ENCODE peak calls at places on chromosomes 16 and 17, in eight cellular contexts. One of them, this sample, is unnamed.

GRCh38 chr16:48276102-48276501 is 28.8 kb upstream of the ABCC11 start:
- DNase-seq in astrocyte of the hippocampus: peak
- DNase-seq in activated CD4-positive, alpha-beta T cell treated with anti-CD3 and anti-CD28 coated beads, Interleukin-2, amount 10 ng/mL, durations not matched to agents 7 days and 5 days: no peak
- DNase-seq in hypothalamus: peak
- DNase-seq in activated T-helper 1 cell treated with anti-CD3 and anti-CD28 coated beads, Interleukin-2, amount 50 U/mL, for 16 hours: no peak
- DNase-seq in lung microvascular endothelial cell: peak
- DNase-seq in activated gamma-delta T cell treated with anti-CD3 and anti-CD28 coated beads, Interleukin-2, amount 50 U/mL, for 16 hours: no peak
- DNase-seq in HFFc6: peak
- DNase-seq in this sample: no peak

GRCh38 chr16:79437764-79438728 is 162.5 kb downstream of the MAF start:
- DNase-seq in astrocyte of the hippocampus: peak
- DNase-seq in activated CD4-positive, alpha-beta T cell treated with anti-CD3 and anti-CD28 coated beads, Interleukin-2, amount 10 ng/mL, durations not matched to agents 7 days and 5 days: no peak
- DNase-seq in hypothalamus: peak
- DNase-seq in activated T-helper 1 cell treated with anti-CD3 and anti-CD28 coated beads, Interleukin-2, amount 50 U/mL, for 16 hours: no peak
- DNase-seq in lung microvascular endothelial cell: no peak
- DNase-seq in activated gamma-delta T cell treated with anti-CD3 and anti-CD28 coated beads, Interleukin-2, amount 50 U/mL, for 16 hours: no peak
- DNase-seq in HFFc6: no peak
- DNase-seq in this sample: no peak

GRCh38 chr17:40909755-40910154 is 24.7 kb upstream of the KRT20 start:
- DNase-seq in astrocyte of the hippocampus: peak
- DNase-seq in activated CD4-positive, alpha-beta T cell treated with anti-CD3 and anti-CD28 coated beads, Interleukin-2, amount 10 ng/mL, durations not matched to agents 7 days and 5 days: no peak
- DNase-seq in hypothalamus: no peak
- DNase-seq in activated T-helper 1 cell treated with anti-CD3 and anti-CD28 coated beads, Interleukin-2, amount 50 U/mL, for 16 hours: no peak
- DNase-seq in lung microvascular endothelial cell: no peak
- DNase-seq in activated gamma-delta T cell treated with anti-CD3 and anti-CD28 coated beads, Interleukin-2, amount 50 U/mL, for 16 hours: no peak
- DNase-seq in HFFc6: peak
- DNase-seq in this sample: no peak

GRCh38 chr16:13403326-13403725 is 501.9 kb downstream of the SHISA9 start:
- DNase-seq in astrocyte of the hippocampus: no peak
- DNase-seq in activated CD4-positive, alpha-beta T cell treated with anti-CD3 and anti-CD28 coated beads, Interleukin-2, amount 10 ng/mL, durations not matched to agents 7 days and 5 days: no peak
- DNase-seq in hypothalamus: no peak
- DNase-seq in activated T-helper 1 cell treated with anti-CD3 and anti-CD28 coated beads, Interleukin-2, amount 50 U/mL, for 16 hours: no peak
- DNase-seq in lung microvascular endothelial cell: no peak
- DNase-seq in activated gamma-delta T cell treated with anti-CD3 and anti-CD28 coated beads, Interleukin-2, amount 50 U/mL, for 16 hours: no peak
- DNase-seq in HFFc6: no peak
- DNase-seq in this sample: no peak

GRCh38 chr17:75081611-75082540 is 5.9 kb upstream of the SLC16A5 start:
- DNase-seq in astrocyte of the hippocampus: no peak
- DNase-seq in activated CD4-positive, alpha-beta T cell treated with anti-CD3 and anti-CD28 coated beads, Interleukin-2, amount 10 ng/mL, durations not matched to agents 7 days and 5 days: no peak
- DNase-seq in hypothalamus: no peak
- DNase-seq in activated T-helper 1 cell treated with anti-CD3 and anti-CD28 coated beads, Interleukin-2, amount 50 U/mL, for 16 hours: no peak
- DNase-seq in lung microvascular endothelial cell: no peak
- DNase-seq in activated gamma-delta T cell treated with anti-CD3 and anti-CD28 coated beads, Interleukin-2, amount 50 U/mL, for 16 hours: no peak
- DNase-seq in HFFc6: no peak
- DNase-seq in this sample: no peak

GRCh38 chr16:74770826-74771526 is 3.6 kb downstream of the FA2H start:
- DNase-seq in astrocyte of the hippocampus: no peak
- DNase-seq in activated CD4-positive, alpha-beta T cell treated with anti-CD3 and anti-CD28 coated beads, Interleukin-2, amount 10 ng/mL, durations not matched to agents 7 days and 5 days: no peak
- DNase-seq in hypothalamus: no peak
- DNase-seq in activated T-helper 1 cell treated with anti-CD3 and anti-CD28 coated beads, Interleukin-2, amount 50 U/mL, for 16 hours: no peak
- DNase-seq in lung microvascular endothelial cell: no peak
- DNase-seq in activated gamma-delta T cell treated with anti-CD3 and anti-CD28 coated beads, Interleukin-2, amount 50 U/mL, for 16 hours: no peak
- DNase-seq in HFFc6: no peak
- DNase-seq in this sample: no peak

GRCh38 chr16:49441366-49441780 is 67.8 kb downstream of the C16orf78 start:
- DNase-seq in astrocyte of the hippocampus: no peak
- DNase-seq in activated CD4-positive, alpha-beta T cell treated with anti-CD3 and anti-CD28 coated beads, Interleukin-2, amount 10 ng/mL, durations not matched to agents 7 days and 5 days: peak
- DNase-seq in hypothalamus: no peak
- DNase-seq in activated T-helper 1 cell treated with anti-CD3 and anti-CD28 coated beads, Interleukin-2, amount 50 U/mL, for 16 hours: peak
- DNase-seq in lung microvascular endothelial cell: no peak
- DNase-seq in activated gamma-delta T cell treated with anti-CD3 and anti-CD28 coated beads, Interleukin-2, amount 50 U/mL, for 16 hours: peak
- DNase-seq in HFFc6: no peak
- DNase-seq in this sample: peak

GRCh38 chr17:4506892-4507291 is 8.2 kb downstream of the SPNS2 start:
- DNase-seq in astrocyte of the hippocampus: no peak
- DNase-seq in activated CD4-positive, alpha-beta T cell treated with anti-CD3 and anti-CD28 coated beads, Interleukin-2, amount 10 ng/mL, durations not matched to agents 7 days and 5 days: no peak
- DNase-seq in hypothalamus: no peak
- DNase-seq in activated T-helper 1 cell treated with anti-CD3 and anti-CD28 coated beads, Interleukin-2, amount 50 U/mL, for 16 hours: no peak
- DNase-seq in lung microvascular endothelial cell: no peak
- DNase-seq in activated gamma-delta T cell treated with anti-CD3 and anti-CD28 coated beads, Interleukin-2, amount 50 U/mL, for 16 hours: no peak
- DNase-seq in HFFc6: no peak
- DNase-seq in this sample: no peak

GRCh38 chr17:45226620-45227019 is 4.9 kb downstream of the FMNL1 start:
- DNase-seq in astrocyte of the hippocampus: no peak
- DNase-seq in activated CD4-positive, alpha-beta T cell treated with anti-CD3 and anti-CD28 coated beads, Interleukin-2, amount 10 ng/mL, durations not matched to agents 7 days and 5 days: no peak
- DNase-seq in hypothalamus: no peak
- DNase-seq in activated T-helper 1 cell treated with anti-CD3 and anti-CD28 coated beads, Interleukin-2, amount 50 U/mL, for 16 hours: no peak
- DNase-seq in lung microvascular endothelial cell: no peak
- DNase-seq in activated gamma-delta T cell treated with anti-CD3 and anti-CD28 coated beads, Interleukin-2, amount 50 U/mL, for 16 hours: no peak
- DNase-seq in HFFc6: no peak
- DNase-seq in this sample: no peak

GRCh38 chr17:38341035-38341721 is 2.6 kb downstream of the GPR179 start:
- DNase-seq in astrocyte of the hippocampus: peak
- DNase-seq in activated CD4-positive, alpha-beta T cell treated with anti-CD3 and anti-CD28 coated beads, Interleukin-2, amount 10 ng/mL, durations not matched to agents 7 days and 5 days: no peak
- DNase-seq in hypothalamus: peak
- DNase-seq in activated T-helper 1 cell treated with anti-CD3 and anti-CD28 coated beads, Interleukin-2, amount 50 U/mL, for 16 hours: no peak
- DNase-seq in lung microvascular endothelial cell: peak
- DNase-seq in activated gamma-delta T cell treated with anti-CD3 and anti-CD28 coated beads, Interleukin-2, amount 50 U/mL, for 16 hours: no peak
- DNase-seq in HFFc6: no peak
- DNase-seq in this sample: no peak

GRCh38 chr17:10871914-10872313 is 34.0 kb upstream of the PIRT start:
- DNase-seq in astrocyte of the hippocampus: no peak
- DNase-seq in activated CD4-positive, alpha-beta T cell treated with anti-CD3 and anti-CD28 coated beads, Interleukin-2, amount 10 ng/mL, durations not matched to agents 7 days and 5 days: no peak
- DNase-seq in hypothalamus: no peak
- DNase-seq in activated T-helper 1 cell treated with anti-CD3 and anti-CD28 coated beads, Interleukin-2, amount 50 U/mL, for 16 hours: no peak
- DNase-seq in lung microvascular endothelial cell: no peak
- DNase-seq in activated gamma-delta T cell treated with anti-CD3 and anti-CD28 coated beads, Interleukin-2, amount 50 U/mL, for 16 hours: no peak
- DNase-seq in HFFc6: no peak
- DNase-seq in this sample: no peak

GRCh38 chr16:72856797-72857196 is 191.1 kb downstream of the ZFHX3 start:
- DNase-seq in astrocyte of the hippocampus: peak
- DNase-seq in activated CD4-positive, alpha-beta T cell treated with anti-CD3 and anti-CD28 coated beads, Interleukin-2, amount 10 ng/mL, durations not matched to agents 7 days and 5 days: peak
- DNase-seq in hypothalamus: no peak
- DNase-seq in activated T-helper 1 cell treated with anti-CD3 and anti-CD28 coated beads, Interleukin-2, amount 50 U/mL, for 16 hours: no peak
- DNase-seq in lung microvascular endothelial cell: peak
- DNase-seq in activated gamma-delta T cell treated with anti-CD3 and anti-CD28 coated beads, Interleukin-2, amount 50 U/mL, for 16 hours: no peak
- DNase-seq in HFFc6: no peak
- DNase-seq in this sample: no peak

GRCh38 chr16:1466968-1467521 is 7.8 kb downstream of the CLCN7 start:
- DNase-seq in astrocyte of the hippocampus: peak
- DNase-seq in activated CD4-positive, alpha-beta T cell treated with anti-CD3 and anti-CD28 coated beads, Interleukin-2, amount 10 ng/mL, durations not matched to agents 7 days and 5 days: no peak
- DNase-seq in hypothalamus: no peak
- DNase-seq in activated T-helper 1 cell treated with anti-CD3 and anti-CD28 coated beads, Interleukin-2, amount 50 U/mL, for 16 hours: no peak
- DNase-seq in lung microvascular endothelial cell: no peak
- DNase-seq in activated gamma-delta T cell treated with anti-CD3 and anti-CD28 coated beads, Interleukin-2, amount 50 U/mL, for 16 hours: no peak
- DNase-seq in HFFc6: no peak
- DNase-seq in this sample: no peak

GRCh38 chr17:76142044-76143041 is 1.3 kb upstream of the FOXJ1 start:
- DNase-seq in astrocyte of the hippocampus: no peak
- DNase-seq in activated CD4-positive, alpha-beta T cell treated with anti-CD3 and anti-CD28 coated beads, Interleukin-2, amount 10 ng/mL, durations not matched to agents 7 days and 5 days: no peak
- DNase-seq in hypothalamus: no peak
- DNase-seq in activated T-helper 1 cell treated with anti-CD3 and anti-CD28 coated beads, Interleukin-2, amount 50 U/mL, for 16 hours: no peak
- DNase-seq in lung microvascular endothelial cell: no peak
- DNase-seq in activated gamma-delta T cell treated with anti-CD3 and anti-CD28 coated beads, Interleukin-2, amount 50 U/mL, for 16 hours: no peak
- DNase-seq in HFFc6: no peak
- DNase-seq in this sample: no peak

GRCh38 chr16:90012978-90013745 is 6.1 kb downstream of the DBNDD1 start:
- DNase-seq in astrocyte of the hippocampus: no peak
- DNase-seq in activated CD4-positive, alpha-beta T cell treated with anti-CD3 and anti-CD28 coated beads, Interleukin-2, amount 10 ng/mL, durations not matched to agents 7 days and 5 days: no peak
- DNase-seq in hypothalamus: no peak
- DNase-seq in activated T-helper 1 cell treated with anti-CD3 and anti-CD28 coated beads, Interleukin-2, amount 50 U/mL, for 16 hours: no peak
- DNase-seq in lung microvascular endothelial cell: no peak
- DNase-seq in activated gamma-delta T cell treated with anti-CD3 and anti-CD28 coated beads, Interleukin-2, amount 50 U/mL, for 16 hours: no peak
- DNase-seq in HFFc6: no peak
- DNase-seq in this sample: no peak

GRCh38 chr16:3999479-3999868 is 116.8 kb downstream of the ADCY9 start:
- DNase-seq in astrocyte of the hippocampus: peak
- DNase-seq in activated CD4-positive, alpha-beta T cell treated with anti-CD3 and anti-CD28 coated beads, Interleukin-2, amount 10 ng/mL, durations not matched to agents 7 days and 5 days: no peak
- DNase-seq in hypothalamus: no peak
- DNase-seq in activated T-helper 1 cell treated with anti-CD3 and anti-CD28 coated beads, Interleukin-2, amount 50 U/mL, for 16 hours: no peak
- DNase-seq in lung microvascular endothelial cell: no peak
- DNase-seq in activated gamma-delta T cell treated with anti-CD3 and anti-CD28 coated beads, Interleukin-2, amount 50 U/mL, for 16 hours: no peak
- DNase-seq in HFFc6: peak
- DNase-seq in this sample: no peak

GRCh38 chr16:81610144-81610842 is 165.7 kb downstream of the CMIP start:
- DNase-seq in astrocyte of the hippocampus: peak
- DNase-seq in activated CD4-positive, alpha-beta T cell treated with anti-CD3 and anti-CD28 coated beads, Interleukin-2, amount 10 ng/mL, durations not matched to agents 7 days and 5 days: no peak
- DNase-seq in hypothalamus: peak
- DNase-seq in activated T-helper 1 cell treated with anti-CD3 and anti-CD28 coated beads, Interleukin-2, amount 50 U/mL, for 16 hours: no peak
- DNase-seq in lung microvascular endothelial cell: peak
- DNase-seq in activated gamma-delta T cell treated with anti-CD3 and anti-CD28 coated beads, Interleukin-2, amount 50 U/mL, for 16 hours: no peak
- DNase-seq in HFFc6: peak
- DNase-seq in this sample: no peak

GRCh38 chr16:68223072-68223471 is 12.9 kb downstream of the ESRP2 start:
- DNase-seq in astrocyte of the hippocampus: no peak
- DNase-seq in activated CD4-positive, alpha-beta T cell treated with anti-CD3 and anti-CD28 coated beads, Interleukin-2, amount 10 ng/mL, durations not matched to agents 7 days and 5 days: no peak
- DNase-seq in hypothalamus: no peak
- DNase-seq in activated T-helper 1 cell treated with anti-CD3 and anti-CD28 coated beads, Interleukin-2, amount 50 U/mL, for 16 hours: no peak
- DNase-seq in lung microvascular endothelial cell: no peak
- DNase-seq in activated gamma-delta T cell treated with anti-CD3 and anti-CD28 coated beads, Interleukin-2, amount 50 U/mL, for 16 hours: no peak
- DNase-seq in HFFc6: no peak
- DNase-seq in this sample: no peak

GRCh38 chr17:42526031-42526444 is 10.0 kb upstream of the NAGLU start:
- DNase-seq in astrocyte of the hippocampus: peak
- DNase-seq in activated CD4-positive, alpha-beta T cell treated with anti-CD3 and anti-CD28 coated beads, Interleukin-2, amount 10 ng/mL, durations not matched to agents 7 days and 5 days: no peak
- DNase-seq in hypothalamus: no peak
- DNase-seq in activated T-helper 1 cell treated with anti-CD3 and anti-CD28 coated beads, Interleukin-2, amount 50 U/mL, for 16 hours: no peak
- DNase-seq in lung microvascular endothelial cell: peak
- DNase-seq in activated gamma-delta T cell treated with anti-CD3 and anti-CD28 coated beads, Interleukin-2, amount 50 U/mL, for 16 hours: no peak
- DNase-seq in HFFc6: peak
- DNase-seq in this sample: no peak

GRCh38 chr16:25563700-25564099 is 128.1 kb upstream of the HS3ST4 start:
- DNase-seq in astrocyte of the hippocampus: no peak
- DNase-seq in activated CD4-positive, alpha-beta T cell treated with anti-CD3 and anti-CD28 coated beads, Interleukin-2, amount 10 ng/mL, durations not matched to agents 7 days and 5 days: no peak
- DNase-seq in hypothalamus: no peak
- DNase-seq in activated T-helper 1 cell treated with anti-CD3 and anti-CD28 coated beads, Interleukin-2, amount 50 U/mL, for 16 hours: no peak
- DNase-seq in lung microvascular endothelial cell: no peak
- DNase-seq in activated gamma-delta T cell treated with anti-CD3 and anti-CD28 coated beads, Interleukin-2, amount 50 U/mL, for 16 hours: no peak
- DNase-seq in HFFc6: no peak
- DNase-seq in this sample: no peak

GRCh38 chr17:78324391-78325075 is 35.3 kb downstream of the SOCS3 start:
- DNase-seq in astrocyte of the hippocampus: peak
- DNase-seq in activated CD4-positive, alpha-beta T cell treated with anti-CD3 and anti-CD28 coated beads, Interleukin-2, amount 10 ng/mL, durations not matched to agents 7 days and 5 days: peak
- DNase-seq in hypothalamus: peak
- DNase-seq in activated T-helper 1 cell treated with anti-CD3 and anti-CD28 coated beads, Interleukin-2, amount 50 U/mL, for 16 hours: no peak
- DNase-seq in lung microvascular endothelial cell: peak
- DNase-seq in activated gamma-delta T cell treated with anti-CD3 and anti-CD28 coated beads, Interleukin-2, amount 50 U/mL, for 16 hours: no peak
- DNase-seq in HFFc6: peak
- DNase-seq in this sample: no peak

GRCh38 chr16:2163211-2163881 is 7.8 kb downstream of the TRAF7 start:
- DNase-seq in astrocyte of the hippocampus: peak
- DNase-seq in activated CD4-positive, alpha-beta T cell treated with anti-CD3 and anti-CD28 coated beads, Interleukin-2, amount 10 ng/mL, durations not matched to agents 7 days and 5 days: no peak
- DNase-seq in hypothalamus: no peak
- DNase-seq in activated T-helper 1 cell treated with anti-CD3 and anti-CD28 coated beads, Interleukin-2, amount 50 U/mL, for 16 hours: no peak
- DNase-seq in lung microvascular endothelial cell: no peak
- DNase-seq in activated gamma-delta T cell treated with anti-CD3 and anti-CD28 coated beads, Interleukin-2, amount 50 U/mL, for 16 hours: no peak
- DNase-seq in HFFc6: no peak
- DNase-seq in this sample: no peak

GRCh38 chr17:12566281-12567002 is 99.2 kb upstream of the MYOCD start:
- DNase-seq in astrocyte of the hippocampus: no peak
- DNase-seq in activated CD4-positive, alpha-beta T cell treated with anti-CD3 and anti-CD28 coated beads, Interleukin-2, amount 10 ng/mL, durations not matched to agents 7 days and 5 days: no peak
- DNase-seq in hypothalamus: no peak
- DNase-seq in activated T-helper 1 cell treated with anti-CD3 and anti-CD28 coated beads, Interleukin-2, amount 50 U/mL, for 16 hours: no peak
- DNase-seq in lung microvascular endothelial cell: no peak
- DNase-seq in activated gamma-delta T cell treated with anti-CD3 and anti-CD28 coated beads, Interleukin-2, amount 50 U/mL, for 16 hours: no peak
- DNase-seq in HFFc6: no peak
- DNase-seq in this sample: no peak

GRCh38 chr17:68381076-68381900 is 76.0 kb downstream of the WIPI1 start:
- DNase-seq in astrocyte of the hippocampus: peak
- DNase-seq in activated CD4-positive, alpha-beta T cell treated with anti-CD3 and anti-CD28 coated beads, Interleukin-2, amount 10 ng/mL, durations not matched to agents 7 days and 5 days: no peak
- DNase-seq in hypothalamus: no peak
- DNase-seq in activated T-helper 1 cell treated with anti-CD3 and anti-CD28 coated beads, Interleukin-2, amount 50 U/mL, for 16 hours: no peak
- DNase-seq in lung microvascular endothelial cell: peak
- DNase-seq in activated gamma-delta T cell treated with anti-CD3 and anti-CD28 coated beads, Interleukin-2, amount 50 U/mL, for 16 hours: no peak
- DNase-seq in HFFc6: peak
- DNase-seq in this sample: no peak

GRCh38 chr17:1331708-1332107 is 52.2 kb downstream of the TRARG1 start:
- DNase-seq in astrocyte of the hippocampus: no peak
- DNase-seq in activated CD4-positive, alpha-beta T cell treated with anti-CD3 and anti-CD28 coated beads, Interleukin-2, amount 10 ng/mL, durations not matched to agents 7 days and 5 days: peak
- DNase-seq in hypothalamus: no peak
- DNase-seq in activated T-helper 1 cell treated with anti-CD3 and anti-CD28 coated beads, Interleukin-2, amount 50 U/mL, for 16 hours: no peak
- DNase-seq in lung microvascular endothelial cell: no peak
- DNase-seq in activated gamma-delta T cell treated with anti-CD3 and anti-CD28 coated beads, Interleukin-2, amount 50 U/mL, for 16 hours: no peak
- DNase-seq in HFFc6: no peak
- DNase-seq in this sample: no peak

GRCh38 chr17:4161179-4161559 is 18.2 kb downstream of the CYB5D2 start:
- DNase-seq in astrocyte of the hippocampus: peak
- DNase-seq in activated CD4-positive, alpha-beta T cell treated with anti-CD3 and anti-CD28 coated beads, Interleukin-2, amount 10 ng/mL, durations not matched to agents 7 days and 5 days: no peak
- DNase-seq in hypothalamus: no peak
- DNase-seq in activated T-helper 1 cell treated with anti-CD3 and anti-CD28 coated beads, Interleukin-2, amount 50 U/mL, for 16 hours: no peak
- DNase-seq in lung microvascular endothelial cell: peak
- DNase-seq in activated gamma-delta T cell treated with anti-CD3 and anti-CD28 coated beads, Interleukin-2, amount 50 U/mL, for 16 hours: no peak
- DNase-seq in HFFc6: peak
- DNase-seq in this sample: no peak

GRCh38 chr17:29115906-29116651 is 64.1 kb downstream of the MYO18A start:
- DNase-seq in astrocyte of the hippocampus: peak
- DNase-seq in activated CD4-positive, alpha-beta T cell treated with anti-CD3 and anti-CD28 coated beads, Interleukin-2, amount 10 ng/mL, durations not matched to agents 7 days and 5 days: peak
- DNase-seq in hypothalamus: peak
- DNase-seq in activated T-helper 1 cell treated with anti-CD3 and anti-CD28 coated beads, Interleukin-2, amount 50 U/mL, for 16 hours: no peak
- DNase-seq in lung microvascular endothelial cell: peak
- DNase-seq in activated gamma-delta T cell treated with anti-CD3 and anti-CD28 coated beads, Interleukin-2, amount 50 U/mL, for 16 hours: no peak
- DNase-seq in HFFc6: peak
- DNase-seq in this sample: no peak

GRCh38 chr16:11139624-11140375 is 116.2 kb downstream of the SOCS1 start:
- DNase-seq in astrocyte of the hippocampus: no peak
- DNase-seq in activated CD4-positive, alpha-beta T cell treated with anti-CD3 and anti-CD28 coated beads, Interleukin-2, amount 10 ng/mL, durations not matched to agents 7 days and 5 days: peak
- DNase-seq in hypothalamus: no peak
- DNase-seq in activated T-helper 1 cell treated with anti-CD3 and anti-CD28 coated beads, Interleukin-2, amount 50 U/mL, for 16 hours: no peak
- DNase-seq in lung microvascular endothelial cell: peak
- DNase-seq in activated gamma-delta T cell treated with anti-CD3 and anti-CD28 coated beads, Interleukin-2, amount 50 U/mL, for 16 hours: peak
- DNase-seq in HFFc6: no peak
- DNase-seq in this sample: no peak

GRCh38 chr16:57899771-57900661 is 70.9 kb downstream of the CNGB1 start:
- DNase-seq in astrocyte of the hippocampus: peak
- DNase-seq in activated CD4-positive, alpha-beta T cell treated with anti-CD3 and anti-CD28 coated beads, Interleukin-2, amount 10 ng/mL, durations not matched to agents 7 days and 5 days: peak
- DNase-seq in hypothalamus: peak
- DNase-seq in activated T-helper 1 cell treated with anti-CD3 and anti-CD28 coated beads, Interleukin-2, amount 50 U/mL, for 16 hours: peak
- DNase-seq in lung microvascular endothelial cell: peak
- DNase-seq in activated gamma-delta T cell treated with anti-CD3 and anti-CD28 coated beads, Interleukin-2, amount 50 U/mL, for 16 hours: peak
- DNase-seq in HFFc6: peak
- DNase-seq in this sample: peak